ENCODE peak calls at places on chromosomes 5 and 9, in four cellular contexts. One of them, this sample, is unnamed.

GRCh38 chr9:82797539-82797938 is 265.4 kb downstream of the RASEF start:
- DNase-seq in A549: no peak
- DNase-seq in HepG2: no peak
- DNase-seq in K562: no peak
- DNase-seq in this sample: no peak

GRCh38 chr5:76083555-76084495 is 642 bp downstream of the SV2C start:
- DNase-seq in A549: no peak
- DNase-seq in HepG2: no peak
- DNase-seq in K562: no peak
- DNase-seq in this sample: no peak

GRCh38 chr5:8908055-8908683 is 637.7 kb downstream of the SEMA5A start:
- DNase-seq in A549: peak; percentile 15
- DNase-seq in HepG2: no peak
- DNase-seq in K562: peak; percentile 43
- DNase-seq in this sample: no peak

GRCh38 chr5:1010641-1011046 is 2.0 kb downstream of the NKD2 start:
- DNase-seq in A549: no peak
- DNase-seq in HepG2: no peak
- DNase-seq in K562: no peak
- DNase-seq in this sample: no peak

GRCh38 chr5:151191661-151192060 is 32.2 kb downstream of the CCDC69 start:
- DNase-seq in A549: no peak
- DNase-seq in HepG2: no peak
- DNase-seq in K562: no peak
- DNase-seq in this sample: no peak

GRCh38 chr9:78386746-78387145 is 89.8 kb downstream of the PSAT1 start:
- DNase-seq in A549: no peak
- DNase-seq in HepG2: no peak
- DNase-seq in K562: no peak
- DNase-seq in this sample: no peak

GRCh38 chr9:9764821-9765220 is 848.0 kb downstream of the PTPRD start:
- DNase-seq in A549: no peak
- DNase-seq in HepG2: no peak
- DNase-seq in K562: no peak
- DNase-seq in this sample: no peak

GRCh38 chr9:138022121-138022741 is 144.6 kb downstream of the CACNA1B start:
- DNase-seq in A549: peak; percentile 34
- DNase-seq in HepG2: no peak
- DNase-seq in K562: no peak
- DNase-seq in this sample: no peak

GRCh38 chr9:75930766-75931311 is 40.4 kb downstream of the PCSK5 start:
- DNase-seq in A549: no peak
- DNase-seq in HepG2: no peak
- DNase-seq in K562: no peak
- DNase-seq in this sample: no peak

GRCh38 chr5:40569549-40570270 is 110.0 kb upstream of the PTGER4 start:
- DNase-seq in A549: no peak
- DNase-seq in HepG2: no peak
- DNase-seq in K562: no peak
- DNase-seq in this sample: no peak

GRCh38 chr9:124880501-124880900 is 18.6 kb downstream of the ARPC5L start:
- DNase-seq in A549: no peak
- DNase-seq in HepG2: no peak
- DNase-seq in K562: no peak
- DNase-seq in this sample: no peak

GRCh38 chr9:97714435-97714834 is 17.3 kb upstream of the XPA start:
- DNase-seq in A549: no peak
- DNase-seq in HepG2: peak; percentile 18
- DNase-seq in K562: no peak
- DNase-seq in this sample: no peak

GRCh38 chr5:28574616-28575015 is 1536.2 kb upstream of the CDH9 start:
- DNase-seq in A549: no peak
- DNase-seq in HepG2: no peak
- DNase-seq in K562: no peak
- DNase-seq in this sample: no peak

GRCh38 chr5:176817864-176818377 is 7.6 kb downstream of the UNC5A start:
- DNase-seq in A549: peak; percentile 89
- DNase-seq in HepG2: no peak
- DNase-seq in K562: peak; percentile 56
- DNase-seq in this sample: no peak

GRCh38 chr5:170648546-170648945 is 135.0 kb upstream of the GABRP start:
- DNase-seq in A549: no peak
- DNase-seq in HepG2: no peak
- DNase-seq in K562: no peak
- DNase-seq in this sample: no peak

GRCh38 chr9:110782701-110783100 is 114.1 kb downstream of the MUSK start:
- DNase-seq in A549: no peak
- DNase-seq in HepG2: no peak
- DNase-seq in K562: no peak
- DNase-seq in this sample: no peak

GRCh38 chr9:20624201-20625002 is 2.1 kb upstream of the MLLT3 start:
- DNase-seq in A549: peak; percentile 62
- DNase-seq in HepG2: peak; percentile 64
- DNase-seq in K562: no peak
- DNase-seq in this sample: peak; percentile 80

GRCh38 chr9:135990468-135991429 is 29.6 kb upstream of the UBAC1 start:
- DNase-seq in A549: no peak
- DNase-seq in HepG2: peak; percentile 78
- DNase-seq in K562: peak; percentile 89
- DNase-seq in this sample: no peak

GRCh38 chr9:26310294-26310693 is 582.3 kb downstream of the CAAP1 start:
- DNase-seq in A549: no peak
- DNase-seq in HepG2: no peak
- DNase-seq in K562: no peak
- DNase-seq in this sample: no peak

GRCh38 chr9:108838017-108838416 is 17.8 kb downstream of the ACTL7B start:
- DNase-seq in A549: no peak
- DNase-seq in HepG2: peak; percentile 39
- DNase-seq in K562: no peak
- DNase-seq in this sample: no peak

GRCh38 chr9:22863736-22864135 is 417.1 kb downstream of the DMRTA1 start:
- DNase-seq in A549: no peak
- DNase-seq in HepG2: no peak
- DNase-seq in K562: no peak
- DNase-seq in this sample: no peak

GRCh38 chr5:97606531-97606930 is 423.5 kb upstream of the RIOK2 start:
- DNase-seq in A549: no peak
- DNase-seq in HepG2: no peak
- DNase-seq in K562: no peak
- DNase-seq in this sample: no peak

GRCh38 chr5:75337366-75338021 is 474 bp downstream of the HMGCR start:
- DNase-seq in A549: no peak
- DNase-seq in HepG2: no peak
- DNase-seq in K562: peak; percentile 8
- DNase-seq in this sample: no peak

GRCh38 chr5:152072076-152072475 is 147.4 kb upstream of the GLRA1 start:
- DNase-seq in A549: no peak
- DNase-seq in HepG2: no peak
- DNase-seq in K562: no peak
- DNase-seq in this sample: no peak

GRCh38 chr5:40831346-40832210 is 3.4 kb downstream of the RPL37 start:
- DNase-seq in A549: no peak
- DNase-seq in HepG2: no peak
- DNase-seq in K562: no peak
- DNase-seq in this sample: no peak

GRCh38 chr5:139394123-139394653 is 716 bp downstream of the PROB1 start:
- DNase-seq in A549: no peak
- DNase-seq in HepG2: no peak
- DNase-seq in K562: no peak
- DNase-seq in this sample: no peak

GRCh38 chr9:127634021-127634420 is 21.9 kb downstream of the STXBP1 start:
- DNase-seq in A549: no peak
- DNase-seq in HepG2: no peak
- DNase-seq in K562: no peak
- DNase-seq in this sample: no peak

GRCh38 chr9:114583371-114583770 is 4.2 kb upstream of the ATP6V1G1 start:
- DNase-seq in A549: no peak
- DNase-seq in HepG2: no peak
- DNase-seq in K562: no peak
- DNase-seq in this sample: no peak

GRCh38 chr9:127360205-127360604 is 36.8 kb upstream of the SLC2A8 start:
- DNase-seq in A549: no peak
- DNase-seq in HepG2: no peak
- DNase-seq in K562: peak; percentile 21
- DNase-seq in this sample: no peak

GRCh38 chr9:4306066-4306787 is 6.4 kb upstream of the GLIS3 start:
- DNase-seq in A549: no peak
- DNase-seq in HepG2: peak; percentile 71
- DNase-seq in K562: no peak
- DNase-seq in this sample: no peak
- TF ChIP-seq POLR2AphosphoS2 in A549: no peak
- TF ChIP-seq POLR2AphosphoS2 in HepG2: no peak
- TF ChIP-seq POLR2AphosphoS2 in K562: no peak
- TF ChIP-seq POLR2AphosphoS2 in this sample: no peak

GRCh38 chr5:126422994-126423788 is at the start of gene GRAMD2B:
- DNase-seq in A549: peak; percentile 60
- DNase-seq in HepG2: peak; percentile 18
- DNase-seq in K562: peak; percentile 37
- DNase-seq in this sample: peak; percentile 54
- TF ChIP-seq POLR2AphosphoS2 in A549: no peak
- TF ChIP-seq POLR2AphosphoS2 in HepG2: no peak
- TF ChIP-seq POLR2AphosphoS2 in K562: no peak
- TF ChIP-seq POLR2AphosphoS2 in this sample: no peak

GRCh38 chr9:129245276-129245675 is 67.2 kb upstream of the IER5L start:
- DNase-seq in A549: no peak
- DNase-seq in HepG2: no peak
- DNase-seq in K562: no peak
- DNase-seq in this sample: no peak
- TF ChIP-seq POLR2AphosphoS2 in A549: no peak
- TF ChIP-seq POLR2AphosphoS2 in HepG2: no peak
- TF ChIP-seq POLR2AphosphoS2 in K562: no peak
- TF ChIP-seq POLR2AphosphoS2 in this sample: no peak

DNA sequence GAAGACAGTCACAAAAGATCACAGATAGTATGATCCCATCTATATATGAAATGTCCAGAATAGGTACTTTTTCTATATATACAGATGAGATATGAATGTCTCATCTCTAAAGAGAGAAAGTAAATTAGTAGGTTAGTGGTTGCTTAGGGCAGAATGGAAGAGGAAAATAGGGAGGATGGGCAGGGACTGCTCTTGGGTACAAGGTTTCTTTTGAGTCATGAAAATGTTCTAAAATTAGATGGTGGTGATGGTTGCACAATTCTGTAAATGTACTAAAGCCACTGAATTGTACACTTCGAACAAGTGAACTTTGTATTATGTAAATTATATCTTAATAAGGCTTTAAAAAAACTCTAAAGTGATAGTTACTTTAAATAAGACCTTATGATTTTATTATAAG is 59.6 kb upstream of the GRAMD2B start:
- DNase-seq in A549: no peak
- DNase-seq in HepG2: peak; percentile 51
- DNase-seq in K562: no peak
- DNase-seq in this sample: no peak
- TF ChIP-seq POLR2AphosphoS2 in A549: no peak
- TF ChIP-seq POLR2AphosphoS2 in HepG2: no peak
- TF ChIP-seq POLR2AphosphoS2 in K562: no peak
- TF ChIP-seq POLR2AphosphoS2 in this sample: no peak

This sample was measured in GM12878.